ENCODE peak calls at places on chromosomes 2 and 18, in four cellular contexts. T is foreskin keratinocyte, J is Karpas-422, B is astrocyte. V is an unnamed sample. For H3K4me1, the result is how much of the 10 kb centered on the place peaks cover.

GRCh38 chr18:74370163-74370562 is 54.5 kb downstream of the C18orf63 start:
- DNase-seq in B (no peak), J (no peak), T (no peak), V (no peak)

GRCh38 chr2:120228503-120228902 is 5.3 kb upstream of the TMEM185B start:
- DNase-seq in J (peak), T (no peak), B (no peak), V (peak)

GRCh38 chr18:37320320-37320719 is 245.3 kb downstream of the CELF4 start:
- DNase-seq in T (no peak), B (no peak), J (no peak), V (no peak)

GRCh38 chr18:31661965-31662364 is 22.4 kb downstream of the B4GALT6 start:
- DNase-seq in T (no peak), B (peak), J (no peak), V (no peak)

GRCh38 chr18:35525795-35526475 is 28.2 kb upstream of the INO80C start:
- DNase-seq in J (no peak), B (no peak), T (no peak), V (no peak)

GRCh38 chr18:59353079-59353680 is 5.9 kb downstream of the LMAN1 start:
- DNase-seq in T (peak), B (no peak), J (peak), V (no peak)

GRCh38 chr2:83104202-83104601 is 1354.9 kb downstream of the SUCLG1 start:
- DNase-seq in J (no peak), B (no peak), T (no peak), V (no peak)

GRCh38 chr2:123993728-123994323 is 31.3 kb upstream of the CNTNAP5 start:
- DNase-seq in T (peak), J (peak), B (no peak), V (peak)

GRCh38 chr2:37324536-37324785 is 172 bp downstream of the PRKD3 start:
- DNase-seq in J (no peak), B (peak), T (no peak), V (peak)

GRCh38 chr2:189662674-189663226 is 1.5 kb downstream of the ASNSD1 start:
- DNase-seq in T (no peak), J (no peak), B (no peak), V (peak)

GRCh38 chr2:30730736-30731135 is 76.5 kb downstream of the CAPN13 start:
- DNase-seq in T (no peak), J (no peak), B (no peak), V (no peak)

GRCh38 chr18:79379931-79380815 is 15.6 kb upstream of the NFATC1 start:
- DNase-seq in T (no peak), J (no peak), B (no peak), V (no peak)

GRCh38 chr18:2111456-2111855 is 459.8 kb downstream of the METTL4 start:
- DNase-seq in T (peak), J (no peak), B (peak), V (no peak)

GRCh38 chr2:198662916-198663315 is 794.8 kb downstream of the SATB2 start:
- DNase-seq in J (no peak), T (no peak), B (no peak), V (no peak)

GRCh38 chr2:178521304-178522150 is 41.3 kb downstream of the PLEKHA3 start:
- DNase-seq in B (no peak), T (no peak), J (no peak), V (no peak)

GRCh38 chr2:26412091-26412673 is 10.5 kb downstream of the DRC1 start:
- DNase-seq in B (no peak), T (no peak), J (no peak), V (no peak)

GRCh38 chr18:55634545-55634944 is 46.6 kb upstream of the TCF4 start:
- DNase-seq in B (peak), T (peak), J (peak), V (no peak)

GRCh38 chr2:146587291-146587713 is 1257.5 kb upstream of the ACVR2A start:
- DNase-seq in B (no peak), T (no peak), J (no peak), V (no peak)

GRCh38 chr18:69944434-69944833 is 3.2 kb downstream of the CD226 start:
- DNase-seq in B (no peak), J (no peak), T (no peak), V (no peak)

GRCh38 chr2:156598563-156598962 is 162.4 kb downstream of the GPD2 start:
- DNase-seq in T (no peak), J (no peak), B (no peak), V (no peak)

GRCh38 chr2:124810132-124810531 is 785.0 kb downstream of the CNTNAP5 start:
- DNase-seq in J (peak), T (no peak), B (no peak), V (no peak)

GRCh38 chr18:8701546-8702118 is 3.7 kb upstream of the MTCL1 start:
- DNase-seq in T (peak), B (peak), J (no peak), V (no peak)

GRCh38 chr2:55049794-55050132 is 488 bp downstream of the RTN4 start:
- DNase-seq in J (no peak), B (no peak), T (no peak), V (no peak)

GRCh38 chr18:36412778-36413177 is 115.3 kb downstream of the FHOD3 start:
- DNase-seq in T (no peak), B (no peak), J (peak), V (no peak)

GRCh38 chr2:159256159-159256558 is 30.3 kb downstream of the WDSUB1 start:
- DNase-seq in T (no peak), J (no peak), B (peak), V (no peak)

GRCh38 chr2:215149060-215149459 is 10.6 kb upstream of the ABCA12 start:
- DNase-seq in J (no peak), T (no peak), B (no peak), V (no peak)

GRCh38 chr2:216006164-216006663 is 7.1 kb downstream of the MREG start:
- DNase-seq in T (peak), J (no peak), B (peak), V (no peak)

GRCh38 chr2:120831891-120832290 is 96.2 kb downstream of the GLI2 start:
- DNase-seq in T (no peak), B (no peak), J (no peak), V (no peak)

GRCh38 chr2:119245076-119245840 is 21.6 kb downstream of the STEAP3 start:
- DNase-seq in B (no peak), J (no peak), T (no peak), V (no peak)

GRCh38 chr2:45941758-45942738 is 290.6 kb downstream of the PRKCE start:
- DNase-seq in B (peak), J (no peak), T (no peak), V (no peak)

GRCh38 chr2:45946023-45946422 is 294.5 kb downstream of the PRKCE start:
- DNase-seq in J (no peak), B (peak), T (no peak), V (no peak)

GRCh38 chr2:45944075-45944474 is 292.6 kb downstream of the PRKCE start:
- DNase-seq in T (no peak), B (peak), J (no peak), V (no peak)

GRCh38 chr2:45945182-45945779 is 293.8 kb downstream of the PRKCE start:
- DNase-seq in B (no peak), J (no peak), T (no peak), V (no peak)

DNA sequence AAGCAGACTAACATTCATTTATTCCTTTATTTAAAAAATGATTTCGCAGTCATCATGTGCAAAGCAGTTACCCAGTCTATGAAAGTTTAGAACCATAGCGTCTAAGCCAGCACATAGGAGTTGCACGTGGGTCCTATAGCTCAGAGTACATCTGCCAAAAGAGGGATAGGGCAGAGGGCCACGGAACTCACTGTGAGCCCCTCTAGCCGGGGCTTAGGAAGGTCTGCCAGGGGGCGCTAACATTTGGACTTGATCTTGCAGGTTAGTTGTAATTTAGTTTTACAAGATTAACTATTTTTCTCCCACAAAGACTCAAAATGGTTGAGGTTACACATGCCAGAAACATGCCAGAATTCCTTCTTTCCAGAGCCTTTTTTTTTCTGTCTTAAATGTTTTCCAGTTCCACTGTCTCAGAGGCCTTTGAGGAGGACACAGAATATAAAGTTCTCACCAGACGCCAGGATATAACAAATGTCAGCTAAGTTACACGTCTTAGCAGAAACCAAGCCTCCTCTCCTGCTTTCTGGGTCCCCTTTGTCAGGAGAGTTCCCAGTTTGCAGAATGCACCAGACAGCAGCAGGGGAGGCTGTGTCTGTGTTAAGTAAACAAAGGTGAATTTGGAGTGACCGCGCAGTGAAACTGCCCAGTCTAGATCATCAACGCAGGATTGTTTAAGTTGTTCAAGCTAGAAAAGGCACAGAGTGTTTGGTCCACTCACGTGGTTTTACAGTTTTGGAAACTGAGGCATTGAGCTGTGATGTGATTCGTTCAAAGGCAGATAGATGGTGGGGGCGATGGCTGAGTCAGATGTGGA is 292.0 kb downstream of the PRKCE start:
- DNase-seq in J (no peak), T (no peak), B (peak), V (no peak)
- H3K4me1 ChIP-seq in J (half or more), T (under half), B (half or more), V (under half)

GRCh38 chr2:96503637-96504243 is 1.4 kb downstream of the NEURL3 start:
- DNase-seq in T (no peak), J (no peak), B (no peak), V (no peak)

GRCh38 chr2:96502891-96503636 is 2.1 kb downstream of the NEURL3 start:
- DNase-seq in T (no peak), J (no peak), B (no peak), V (no peak)

GRCh38 chr2:96501471-96501874 is 3.7 kb downstream of the NEURL3 start:
- DNase-seq in B (no peak), J (no peak), T (no peak), V (no peak)

GRCh38 chr2:96500385-96501066 is 4.6 kb downstream of the NEURL3 start:
- DNase-seq in J (no peak), B (no peak), T (no peak), V (no peak)

DNA sequence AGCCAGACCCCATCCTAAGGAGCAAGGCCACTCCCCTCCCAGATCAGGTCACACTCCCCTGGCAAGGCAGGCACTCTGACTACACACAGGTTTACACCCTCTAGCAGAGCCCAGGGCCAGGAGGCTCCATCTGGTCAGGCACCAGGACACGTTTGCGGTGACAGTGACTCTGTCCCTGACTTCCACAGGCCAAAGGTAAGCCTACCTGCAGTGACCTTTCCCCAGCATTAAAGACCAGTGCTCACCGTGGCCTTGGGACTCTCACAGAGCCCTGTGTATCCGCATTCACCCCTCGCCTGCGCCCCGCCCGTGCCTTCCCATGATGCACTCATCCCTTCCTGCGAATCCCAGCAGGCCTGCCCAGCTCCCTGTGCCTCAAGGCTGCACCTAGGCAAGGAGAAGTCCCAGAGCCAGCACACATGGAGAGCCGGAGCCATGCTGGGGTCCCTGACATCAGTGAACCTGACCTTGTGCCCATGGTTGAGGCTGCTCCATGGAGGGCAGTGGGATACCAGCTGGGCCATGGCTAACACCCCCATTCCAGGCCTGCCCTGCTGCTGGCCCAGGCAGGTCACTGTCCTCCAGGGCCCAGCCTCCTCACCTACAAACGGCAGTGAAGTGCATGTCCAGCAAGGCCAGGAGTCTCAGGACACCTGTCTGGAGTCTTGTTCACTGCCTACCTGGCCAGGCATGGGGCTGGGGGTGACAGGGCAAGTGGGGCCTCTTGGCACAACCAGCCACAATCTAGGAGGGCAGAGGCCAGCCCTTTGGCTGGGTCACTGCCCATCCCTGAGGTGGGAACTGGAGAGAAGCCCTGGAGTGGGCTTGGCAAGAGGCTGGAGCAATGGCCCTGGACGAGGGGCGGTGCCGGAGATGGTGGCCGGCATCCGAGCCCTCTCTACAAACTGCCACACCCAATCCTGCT is 3.0 kb downstream of the NEURL3 start:
- DNase-seq in J (no peak), T (no peak), B (no peak), V (no peak)
- H3K27ac ChIP-seq in J (no peak), T (no peak), B (no peak), V (no peak)

GRCh38 chr2:95334916-95335641 is 37.9 kb downstream of the KCNIP3 start:
- DNase-seq in J (no peak), B (peak), T (no peak), V (no peak)
- H3K4me1 ChIP-seq in J (under half), B (under half), T (under half), V (under half)

GRCh38 chr2:212912445-212913103 is 238.8 kb downstream of the IKZF2 start:
- DNase-seq in T (peak), B (peak), J (no peak), V (no peak)
- H3K27ac ChIP-seq in T (peak), B (peak), J (no peak), V (no peak)

GRCh38 chr2:74174909-74175308 is 3.8 kb downstream of the MOB1A start:
- DNase-seq in B (no peak), J (peak), T (no peak), V (peak)
- H3K4me1 ChIP-seq in B (under half), J (half or more), T (under half), V (under half)

GRCh38 chr18:33010149-33010548 is 237.3 kb upstream of the KLHL14 start:
- DNase-seq in B (peak), T (no peak), J (no peak), V (no peak)
- H3K27ac ChIP-seq in B (peak), T (no peak), J (no peak), V (no peak)

DNA sequence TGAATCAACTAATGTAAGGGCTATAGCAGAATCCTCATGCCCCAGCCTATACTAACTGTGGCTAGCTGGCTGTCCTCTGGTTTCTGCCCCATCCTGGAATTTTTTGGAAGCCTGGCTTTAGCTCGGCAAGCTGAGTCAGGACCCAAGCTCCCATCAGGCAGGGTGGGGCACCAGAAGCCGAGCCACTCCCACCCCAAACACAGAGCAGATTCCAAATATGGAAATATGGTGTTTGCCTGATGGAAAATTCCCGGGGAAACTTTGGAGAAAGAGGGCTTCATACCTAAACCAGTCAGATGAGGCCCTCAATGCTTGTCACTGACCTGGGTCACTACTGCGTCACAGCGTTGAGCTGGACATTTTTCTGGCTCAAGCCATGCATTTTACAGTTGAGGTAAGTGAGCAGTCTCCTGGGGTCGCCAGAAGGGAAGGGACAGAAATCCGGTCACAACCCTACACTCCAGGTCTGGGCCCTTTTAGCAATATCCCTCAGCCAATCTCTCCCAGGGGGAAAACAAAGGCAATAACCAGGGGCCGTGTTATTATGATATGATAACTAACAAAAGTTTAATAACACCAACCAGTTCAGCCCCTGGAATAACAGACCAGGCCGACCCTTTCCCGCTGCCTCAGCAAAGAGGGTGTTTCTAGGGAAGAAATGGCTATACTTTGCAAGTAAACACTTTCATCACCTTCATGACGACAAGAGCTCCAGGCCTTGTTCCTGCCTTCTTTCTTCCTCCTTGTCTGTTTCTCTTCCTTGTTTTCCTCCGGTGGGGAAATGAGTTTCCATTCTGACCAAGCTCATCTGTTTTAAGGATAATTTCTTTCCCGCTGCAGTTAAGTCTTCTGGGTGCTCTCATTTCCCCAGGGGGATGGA is 37.7 kb downstream of the PSD4 start:
- DNase-seq in J (no peak), B (peak), T (peak), V (no peak)
- H3K4me1 ChIP-seq in J (under half), B (under half), T (under half), V (under half)

DNA sequence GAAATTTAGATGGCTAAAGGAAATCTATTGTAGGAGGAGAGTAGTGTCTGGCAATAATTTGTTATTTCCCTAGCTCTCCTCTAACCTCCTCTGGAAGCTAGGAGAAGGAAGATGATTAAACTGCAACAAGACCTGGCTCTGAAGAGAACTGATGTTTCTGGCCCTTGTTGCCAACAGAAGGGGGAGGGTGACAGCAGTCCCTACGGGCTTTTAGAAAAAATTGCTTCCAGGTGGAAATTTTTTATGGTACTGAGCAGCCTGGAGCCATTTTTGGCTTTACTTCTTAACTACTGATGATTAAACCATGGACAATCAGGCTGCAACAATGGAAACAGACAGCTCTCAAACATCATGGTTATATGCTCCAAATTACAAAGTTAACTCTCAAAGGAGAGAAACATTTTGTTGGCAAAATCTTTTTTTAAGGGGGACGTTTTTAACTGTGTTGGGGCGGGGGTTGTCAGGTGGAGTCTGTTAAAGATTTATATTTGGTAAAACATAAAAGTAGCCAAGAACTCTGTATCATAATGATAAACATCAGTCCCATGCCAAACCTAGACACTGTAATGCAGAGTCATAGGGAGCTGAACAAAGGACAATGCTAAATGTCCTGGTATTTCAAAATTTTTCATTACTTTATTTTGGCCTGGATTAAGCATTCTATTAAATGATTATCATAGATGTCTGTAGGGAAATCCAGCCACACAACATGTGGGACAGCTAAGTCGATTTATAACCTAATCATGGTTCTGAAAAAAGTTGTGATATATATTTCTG is 70.0 kb downstream of the EXOC6B start:
- DNase-seq in T (no peak), J (no peak), B (peak), V (no peak)
- H3K27ac ChIP-seq in T (no peak), J (no peak), B (no peak), V (no peak)

GRCh38 chr2:191264647-191265079 is 19.5 kb downstream of the MYO1B start:
- DNase-seq in B (peak), J (no peak), T (no peak), V (no peak)

GRCh38 chr2:191265311-191266170 is 20.3 kb downstream of the MYO1B start:
- DNase-seq in T (no peak), J (no peak), B (peak), V (no peak)

GRCh38 chr2:191262436-191262835 is 17.2 kb downstream of the MYO1B start:
- DNase-seq in T (no peak), J (no peak), B (no peak), V (no peak)

GRCh38 chr2:191266201-191266600 is 21.0 kb downstream of the MYO1B start:
- DNase-seq in B (peak), J (no peak), T (no peak), V (no peak)

DNA sequence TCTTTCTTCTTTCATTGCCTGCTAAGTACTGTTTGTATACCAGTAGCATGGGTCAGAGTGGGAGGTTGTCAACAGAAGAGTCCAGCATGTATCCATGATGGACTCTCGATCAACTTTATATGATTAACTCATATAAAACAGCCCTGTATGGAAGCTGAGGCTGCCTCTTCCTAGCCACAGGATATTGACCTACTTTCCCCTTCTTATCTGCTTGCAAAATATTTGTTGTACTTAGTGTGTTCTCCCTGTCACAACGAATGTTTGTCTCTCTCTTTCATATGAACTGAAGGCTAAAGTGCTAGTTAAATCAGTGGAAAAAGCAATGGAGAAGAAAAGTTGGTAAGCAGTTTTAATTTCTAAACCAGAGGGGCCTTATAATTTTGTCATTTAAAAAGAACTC is 17.8 kb downstream of the MYO1B start:
- DNase-seq in J (no peak), T (no peak), B (peak), V (no peak)
- H3K4me1 ChIP-seq in J (under half), T (under half), B (under half), V (under half)

V was measured in OCI-LY7.